ENCODE peak calls at places on chromosomes 11 and 22, in eight cellular contexts. One of them, this sample, is unnamed.

GRCh38 chr11:107752954-107753822 is 41.3 kb upstream of the SLN start:
- DNase-seq in SK-N-SH: no peak
- DNase-seq in HS-5: no peak
- DNase-seq in PC-3: no peak
- DNase-seq in cerebellar cortex: no peak
- DNase-seq in mesenteric fat pad: no peak
- DNase-seq in Kasumi-1: no peak
- DNase-seq in kidney glomerular epithelial cell: no peak
- DNase-seq in this sample: no peak

GRCh38 chr22:42442746-42443145 is 10.5 kb upstream of the NFAM1 start:
- DNase-seq in mesenteric fat pad: no peak
- DNase-seq in cerebellar cortex: no peak
- DNase-seq in SK-N-SH: no peak
- DNase-seq in HS-5: no peak
- DNase-seq in PC-3: no peak
- DNase-seq in Kasumi-1: no peak
- DNase-seq in kidney glomerular epithelial cell: no peak
- DNase-seq in this sample: no peak

GRCh38 chr22:21856868-21857267 is 10.6 kb downstream of the MAPK1 start:
- DNase-seq in mesenteric fat pad: no peak
- DNase-seq in SK-N-SH: no peak
- DNase-seq in PC-3: no peak
- DNase-seq in kidney glomerular epithelial cell: no peak
- DNase-seq in HS-5: no peak
- DNase-seq in Kasumi-1: no peak
- DNase-seq in cerebellar cortex: no peak
- DNase-seq in this sample: no peak

GRCh38 chr22:44807232-44807631 is 54.9 kb downstream of the ARHGAP8 start:
- DNase-seq in cerebellar cortex: no peak
- DNase-seq in kidney glomerular epithelial cell: no peak
- DNase-seq in mesenteric fat pad: no peak
- DNase-seq in PC-3: no peak
- DNase-seq in Kasumi-1: no peak
- DNase-seq in SK-N-SH: no peak
- DNase-seq in HS-5: no peak
- DNase-seq in this sample: no peak

GRCh38 chr11:94424011-94424410 is 22.8 kb upstream of the GPR83 start:
- DNase-seq in Kasumi-1: no peak
- DNase-seq in kidney glomerular epithelial cell: no peak
- DNase-seq in cerebellar cortex: no peak
- DNase-seq in HS-5: no peak
- DNase-seq in SK-N-SH: no peak
- DNase-seq in mesenteric fat pad: no peak
- DNase-seq in PC-3: no peak
- DNase-seq in this sample: no peak

GRCh38 chr11:75872887-75873416 is 57.9 kb downstream of the UVRAG start:
- DNase-seq in mesenteric fat pad: no peak
- DNase-seq in Kasumi-1: peak
- DNase-seq in kidney glomerular epithelial cell: no peak
- DNase-seq in HS-5: no peak
- DNase-seq in cerebellar cortex: no peak
- DNase-seq in PC-3: peak
- DNase-seq in SK-N-SH: no peak
- DNase-seq in this sample: no peak

GRCh38 chr11:121540627-121541026 is 87.9 kb upstream of the SORL1-AS1 start:
- DNase-seq in SK-N-SH: no peak
- DNase-seq in cerebellar cortex: no peak
- DNase-seq in PC-3: no peak
- DNase-seq in Kasumi-1: no peak
- DNase-seq in HS-5: no peak
- DNase-seq in kidney glomerular epithelial cell: no peak
- DNase-seq in mesenteric fat pad: no peak
- DNase-seq in this sample: no peak

GRCh38 chr11:73578786-73579185 is 19.1 kb downstream of the FAM168A start:
- DNase-seq in cerebellar cortex: no peak
- DNase-seq in SK-N-SH: no peak
- DNase-seq in Kasumi-1: peak
- DNase-seq in mesenteric fat pad: no peak
- DNase-seq in PC-3: no peak
- DNase-seq in kidney glomerular epithelial cell: no peak
- DNase-seq in HS-5: no peak
- DNase-seq in this sample: no peak

GRCh38 chr11:124075841-124076571 is 34.9 kb upstream of the OR10G7 start:
- DNase-seq in mesenteric fat pad: no peak
- DNase-seq in cerebellar cortex: no peak
- DNase-seq in PC-3: no peak
- DNase-seq in Kasumi-1: no peak
- DNase-seq in SK-N-SH: peak
- DNase-seq in HS-5: no peak
- DNase-seq in kidney glomerular epithelial cell: no peak
- DNase-seq in this sample: no peak

GRCh38 chr11:77136784-77137420 is 8.9 kb downstream of the MYO7A start:
- DNase-seq in SK-N-SH: no peak
- DNase-seq in cerebellar cortex: no peak
- DNase-seq in mesenteric fat pad: no peak
- DNase-seq in Kasumi-1: no peak
- DNase-seq in PC-3: no peak
- DNase-seq in HS-5: no peak
- DNase-seq in kidney glomerular epithelial cell: no peak
- DNase-seq in this sample: no peak

GRCh38 chr11:131463609-131464008 is 93.2 kb downstream of the NTM start:
- DNase-seq in HS-5: no peak
- DNase-seq in SK-N-SH: no peak
- DNase-seq in PC-3: no peak
- DNase-seq in cerebellar cortex: no peak
- DNase-seq in Kasumi-1: no peak
- DNase-seq in mesenteric fat pad: no peak
- DNase-seq in kidney glomerular epithelial cell: no peak
- DNase-seq in this sample: peak

GRCh38 chr11:126716456-126717083 is 284.0 kb downstream of the KIRREL3 start:
- DNase-seq in Kasumi-1: peak
- DNase-seq in PC-3: peak
- DNase-seq in mesenteric fat pad: no peak
- DNase-seq in kidney glomerular epithelial cell: peak
- DNase-seq in SK-N-SH: peak
- DNase-seq in cerebellar cortex: peak
- DNase-seq in HS-5: no peak
- DNase-seq in this sample: no peak

GRCh38 chr11:8732748-8733241 is 50.2 kb downstream of the RPL27A start:
- DNase-seq in HS-5: peak
- DNase-seq in SK-N-SH: no peak
- DNase-seq in cerebellar cortex: no peak
- DNase-seq in kidney glomerular epithelial cell: peak
- DNase-seq in PC-3: peak
- DNase-seq in mesenteric fat pad: no peak
- DNase-seq in Kasumi-1: no peak
- DNase-seq in this sample: peak

GRCh38 chr22:44809456-44809855 is 57.1 kb downstream of the ARHGAP8 start:
- DNase-seq in kidney glomerular epithelial cell: no peak
- DNase-seq in PC-3: no peak
- DNase-seq in SK-N-SH: no peak
- DNase-seq in HS-5: no peak
- DNase-seq in cerebellar cortex: no peak
- DNase-seq in mesenteric fat pad: no peak
- DNase-seq in Kasumi-1: no peak
- DNase-seq in this sample: no peak

This sample was measured in cerebellum.